ENCODE peak calls at places on chromosome 9, in five cellular contexts. P is small intestine, Z is RWPE1, J is right lobe of liver, T is caudate nucleus. W is an unnamed sample.
A peak's percentile ranks its signal among the peaks of the same experiment; 100 is the strongest.

GRCh38 chr9:116323012-116323411 is 169.4 kb downstream of the PAPPA start:
- DNase-seq in P (no peak), Z (no peak), J (no peak), T (no peak), W (peak; percentile 25)

GRCh38 chr9:112917027-112917986 is 26.6 kb upstream of the SLC46A2 start:
- DNase-seq in P (peak; percentile 96), Z (peak; percentile 82), J (no peak), T (no peak), W (peak; percentile 38)

GRCh38 chr9:89616411-89616810 is 11.6 kb downstream of the GADD45G start:
- DNase-seq in P (no peak), Z (no peak), J (no peak), T (no peak), W (no peak)

GRCh38 chr9:89853931-89854330 is 249.1 kb downstream of the GADD45G start:
- DNase-seq in P (no peak), Z (no peak), J (no peak), T (no peak), W (no peak)

GRCh38 chr9:134800791-134801339 is 79.7 kb upstream of the FCN2 start:
- DNase-seq in P (no peak), Z (no peak), J (no peak), T (no peak), W (no peak)

GRCh38 chr9:38394419-38394818 is 1.9 kb downstream of the ALDH1B1 start:
- DNase-seq in P (peak; percentile 42), Z (no peak), J (no peak), T (no peak), W (no peak)

GRCh38 chr9:129177443-129177790 is 644 bp downstream of the IER5L start:
- DNase-seq in P (no peak), Z (peak; percentile 45), J (no peak), T (no peak), W (peak; percentile 52)

GRCh38 chr9:133686642-133687575 is 50.7 kb downstream of the DBH start:
- DNase-seq in P (no peak), Z (no peak), J (no peak), T (no peak), W (no peak)

GRCh38 chr9:113187935-113188595 is 33.0 kb downstream of the FKBP15 start:
- DNase-seq in P (no peak), Z (peak; percentile 99), J (peak; percentile 55), T (peak; percentile 36), W (peak; percentile 28)

GRCh38 chr9:127504887-127505251 is 53.6 kb downstream of the LRSAM1 start:
- DNase-seq in P (no peak), Z (no peak), J (no peak), T (no peak), W (no peak)

GRCh38 chr9:122378236-122378635 is 7.4 kb downstream of the PTGS1 start:
- DNase-seq in P (no peak), Z (no peak), J (peak; percentile 31), T (no peak), W (no peak)

GRCh38 chr9:30065888-30066287 is 2318.6 kb upstream of the ACO1 start:
- DNase-seq in P (no peak), Z (no peak), J (no peak), T (no peak), W (no peak)

GRCh38 chr9:78235296-78235770 is 542 bp upstream of the CEP78 start:
- DNase-seq in P (peak; percentile 12), Z (peak; percentile 34), J (no peak), T (no peak), W (no peak)

GRCh38 chr9:36436909-36437308 is 36.8 kb upstream of the RNF38 start:
- DNase-seq in P (no peak), Z (no peak), J (no peak), T (peak; percentile 20), W (no peak)

GRCh38 chr9:691825-692363 is 149.6 kb upstream of the DMRT1 start:
- DNase-seq in P (no peak), Z (no peak), J (no peak), T (no peak), W (no peak)

GRCh38 chr9:86175223-86175622 is 75.9 kb upstream of the GOLM1 start:
- DNase-seq in P (no peak), Z (no peak), J (no peak), T (no peak), W (no peak)

GRCh38 chr9:21030389-21031035 is 928 bp downstream of the HACD4 start:
- DNase-seq in P (peak; percentile 15), Z (peak; percentile 67), J (no peak), T (no peak), W (peak; percentile 10)

GRCh38 chr9:84819446-84819845 is 149.9 kb downstream of the NTRK2 start:
- DNase-seq in P (no peak), Z (no peak), J (no peak), T (no peak), W (no peak)

GRCh38 chr9:15834541-15834940 is 281.7 kb downstream of the CCDC171 start:
- DNase-seq in P (peak; percentile 7), Z (no peak), J (no peak), T (no peak), W (peak; percentile 8)

GRCh38 chr9:69397384-69398214 is 72.6 kb downstream of the ENTREP1 start:
- DNase-seq in P (no peak), Z (no peak), J (no peak), T (no peak), W (no peak)

GRCh38 chr9:98230354-98230753 is 25.1 kb downstream of the TBC1D2 start:
- DNase-seq in P (no peak), Z (no peak), J (peak; percentile 67), T (no peak), W (peak; percentile 13)

GRCh38 chr9:81097167-81097566 is 592.2 kb downstream of the TLE1 start:
- DNase-seq in P (no peak), Z (no peak), J (no peak), T (no peak), W (no peak)

GRCh38 chr9:70983723-70984280 is 137.6 kb downstream of the TRPM3 start:
- DNase-seq in P (no peak), Z (no peak), J (no peak), T (no peak), W (no peak)

DNA sequence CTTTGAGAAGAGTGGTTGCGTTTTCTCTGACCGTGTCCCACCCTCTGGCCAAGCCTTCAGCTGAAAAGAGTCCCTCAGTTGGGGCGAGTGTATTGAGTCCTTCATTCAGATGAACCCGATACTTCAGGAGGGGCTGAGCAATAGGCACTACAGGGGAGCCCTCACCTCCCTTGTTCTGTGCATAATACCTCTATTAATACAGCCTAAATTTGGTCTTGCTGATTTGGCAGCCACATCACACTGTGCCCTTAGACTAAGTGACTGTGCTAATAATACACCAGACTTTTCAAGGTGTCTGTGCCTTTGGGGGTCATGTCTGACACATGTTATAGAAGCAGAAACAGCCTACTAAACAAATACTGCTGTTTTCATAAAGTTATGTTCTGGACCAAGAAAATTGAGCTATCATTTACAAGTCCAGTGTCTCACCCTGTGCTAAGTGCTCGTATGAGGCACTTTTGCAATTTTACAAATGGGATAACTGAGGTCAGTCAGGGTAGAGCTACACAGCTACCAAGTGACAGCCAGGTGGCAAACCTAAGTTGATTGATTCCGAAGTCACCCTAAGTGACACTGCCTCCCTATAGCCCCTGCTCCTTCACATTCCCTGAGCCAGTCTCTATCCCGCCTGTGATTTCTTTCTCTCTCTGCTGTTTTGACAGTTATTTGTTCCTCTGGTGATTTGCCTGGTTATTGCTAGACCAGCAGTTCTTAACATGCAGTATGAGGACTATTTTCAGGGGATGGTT is 56.0 kb downstream of the RAD23B start:
- DNase-seq in P (no peak), Z (no peak), J (no peak), T (no peak), W (no peak)
- H3K27ac ChIP-seq in P (no peak overlapping the region), Z (peak overlapping the region; percentile 63), J (no peak overlapping the region), T (no peak overlapping the region), W (no peak overlapping the region)

DNA sequence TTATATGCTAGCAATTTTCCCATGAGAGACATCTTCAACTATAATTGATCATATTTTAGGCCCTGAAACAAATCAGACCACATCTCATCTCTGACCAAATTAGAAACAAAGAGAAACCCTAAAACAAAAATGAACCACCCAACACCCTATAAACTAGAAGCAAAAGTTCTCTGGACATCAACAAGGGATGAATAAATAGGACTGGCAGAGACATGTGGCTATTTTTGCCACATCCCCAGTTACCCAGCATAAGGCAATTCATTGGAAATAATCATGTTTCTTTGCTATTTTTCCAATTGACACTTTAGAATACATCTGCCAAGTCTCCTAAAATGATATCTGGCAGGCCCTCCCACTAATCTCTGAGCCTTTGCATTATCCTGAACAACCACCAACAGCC is 53.4 kb upstream of the EQTN start:
- DNase-seq in P (no peak), Z (no peak), J (no peak), T (no peak), W (no peak)
- H3K27ac ChIP-seq in P (no peak overlapping the region), Z (peak overlapping the region; percentile 24), J (no peak overlapping the region), T (peak overlapping the region; percentile 92), W (no peak overlapping the region)

DNA sequence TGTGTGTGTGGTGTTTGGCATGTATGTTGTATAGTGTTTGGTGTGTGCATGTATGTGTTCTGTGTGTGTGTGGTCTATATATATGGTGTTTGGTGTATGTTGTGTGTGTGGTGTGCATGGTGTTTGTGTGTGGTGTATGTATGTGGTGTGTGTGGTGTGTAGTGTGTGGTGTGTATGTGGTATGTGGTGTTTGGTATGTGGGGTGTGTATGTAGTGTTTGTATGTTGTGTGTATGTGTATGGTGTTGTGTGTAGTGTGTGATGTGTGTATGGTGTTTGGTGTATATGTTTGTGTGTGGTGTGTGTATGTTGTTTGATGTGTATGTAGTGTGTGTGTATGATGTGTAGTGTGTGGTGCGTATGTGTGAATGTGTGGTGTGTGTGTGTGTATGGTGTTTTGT is 78.8 kb downstream of the HMCN2 start:
- DNase-seq in P (no peak), Z (no peak), J (no peak), T (no peak), W (no peak)
- H3K27ac ChIP-seq in P (no peak overlapping the region), Z (no peak overlapping the region), J (no peak overlapping the region), T (no peak overlapping the region), W (no peak overlapping the region)

GRCh38 chr9:114371986-114372917 is 15.5 kb downstream of the AKNA start:
- DNase-seq in P (peak; percentile 40), Z (peak; percentile 91), J (no peak), T (no peak), W (no peak)
- H3K27ac ChIP-seq in P (peak overlapping the region; percentile 56), Z (peak overlapping the region; percentile 89), J (peak overlapping the region; percentile 47), T (peak overlapping the region; percentile 96), W (no peak overlapping the region)

GRCh38 chr9:33797837-33798236 is 2.5 kb downstream of the PRSS3 start:
- DNase-seq in P (no peak), Z (no peak), J (no peak), T (no peak), W (no peak)
- H3K27ac ChIP-seq in P (no peak overlapping the region), Z (no peak overlapping the region), J (no peak overlapping the region), T (no peak overlapping the region), W (no peak overlapping the region)

DNA sequence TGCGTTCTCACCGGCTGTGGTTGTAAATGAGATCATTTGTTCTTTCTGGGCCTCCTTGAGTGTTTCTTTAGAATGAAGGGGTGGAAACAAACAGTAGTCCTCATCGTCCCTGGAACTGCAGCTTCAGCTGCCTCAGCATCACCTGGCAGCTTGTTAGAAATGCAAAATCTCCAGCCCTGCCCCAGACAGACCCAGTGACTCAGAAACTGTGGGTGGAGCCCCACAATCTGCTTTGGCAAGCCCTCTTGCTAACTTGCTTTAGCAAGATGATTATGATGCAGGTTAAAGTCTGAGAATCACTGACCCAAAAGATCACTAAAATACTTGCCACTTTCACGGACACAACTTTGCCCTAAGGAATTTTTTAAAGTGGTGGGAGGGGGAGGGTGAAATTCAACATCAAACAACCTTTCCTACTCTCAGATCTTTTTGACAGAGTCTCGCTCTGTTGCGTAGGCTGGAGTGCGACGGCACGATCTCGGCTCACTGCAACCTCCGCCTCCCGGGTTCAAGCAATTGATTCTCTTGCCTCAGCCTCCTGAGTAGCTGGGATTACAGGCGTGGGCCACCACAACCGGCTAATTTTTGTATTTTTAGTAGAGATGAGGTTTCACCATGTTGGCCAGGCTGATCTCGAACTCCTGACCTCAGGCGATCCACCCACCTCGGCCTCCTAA is 86.0 kb downstream of the BRINP1 start:
- DNase-seq in P (no peak), Z (peak; percentile 8), J (no peak), T (peak; percentile 28), W (peak; percentile 37)
- H3K27ac ChIP-seq in P (no peak overlapping the region), Z (no peak overlapping the region), J (no peak overlapping the region), T (peak overlapping the region; percentile 29), W (no peak overlapping the region)